ENCODE peak calls at places on chromosomes 16 and 17, in ten cellular contexts. One of them, this sample, is unnamed.
A peak's percentile ranks its signal among the peaks of the same experiment; 100 is the strongest.

GRCh38 chr16:48498761-48499600 is 111.0 kb downstream of the N4BP1 start:
- DNase-seq in COR-L47: no peak
- DNase-seq in skeletal muscle cell: peak; percentile 72
- DNase-seq in CD4-positive, alpha-beta T cell: no peak
- DNase-seq in T-cell: no peak
- DNase-seq in foreskin fibroblast: peak; percentile 71
- DNase-seq in testis: no peak
- DNase-seq in HT-29: no peak
- DNase-seq in tibial artery: peak; percentile 74
- DNase-seq in cardiac septum: no peak
- DNase-seq in this sample: no peak

GRCh38 chr17:2695961-2696760 is 15.4 kb downstream of the CLUH start:
- DNase-seq in foreskin fibroblast: no peak
- DNase-seq in testis: peak; percentile 12
- DNase-seq in cardiac septum: peak; percentile 63
- DNase-seq in HT-29: no peak
- DNase-seq in tibial artery: peak; percentile 59
- DNase-seq in T-cell: no peak
- DNase-seq in COR-L47: no peak
- DNase-seq in skeletal muscle cell: no peak
- DNase-seq in CD4-positive, alpha-beta T cell: no peak
- DNase-seq in this sample: no peak

GRCh38 chr16:4981473-4981872 is 23.3 kb downstream of the SEC14L5 start:
- DNase-seq in COR-L47: no peak
- DNase-seq in skeletal muscle cell: no peak
- DNase-seq in testis: no peak
- DNase-seq in HT-29: no peak
- DNase-seq in foreskin fibroblast: no peak
- DNase-seq in tibial artery: no peak
- DNase-seq in CD4-positive, alpha-beta T cell: no peak
- DNase-seq in cardiac septum: peak; percentile 58
- DNase-seq in T-cell: no peak
- DNase-seq in this sample: no peak

GRCh38 chr17:77383613-77384608 is 243.1 kb downstream of the SEC14L1 start:
- DNase-seq in tibial artery: peak; percentile 94
- DNase-seq in CD4-positive, alpha-beta T cell: no peak
- DNase-seq in testis: peak; percentile 89
- DNase-seq in skeletal muscle cell: no peak
- DNase-seq in HT-29: no peak
- DNase-seq in T-cell: no peak
- DNase-seq in cardiac septum: no peak
- DNase-seq in COR-L47: no peak
- DNase-seq in foreskin fibroblast: no peak
- DNase-seq in this sample: no peak

GRCh38 chr16:86975445-86975844 is 341.7 kb downstream of the C16orf95 start:
- DNase-seq in tibial artery: peak; percentile 86
- DNase-seq in foreskin fibroblast: peak; percentile 90
- DNase-seq in cardiac septum: no peak
- DNase-seq in COR-L47: no peak
- DNase-seq in testis: peak; percentile 63
- DNase-seq in T-cell: no peak
- DNase-seq in HT-29: peak; percentile 18
- DNase-seq in CD4-positive, alpha-beta T cell: no peak
- DNase-seq in skeletal muscle cell: peak; percentile 86
- DNase-seq in this sample: no peak

GRCh38 chr16:78988361-78988992 is 612.1 kb downstream of the MAF start:
- DNase-seq in T-cell: no peak
- DNase-seq in skeletal muscle cell: no peak
- DNase-seq in foreskin fibroblast: no peak
- DNase-seq in cardiac septum: no peak
- DNase-seq in COR-L47: no peak
- DNase-seq in testis: no peak
- DNase-seq in HT-29: no peak
- DNase-seq in tibial artery: no peak
- DNase-seq in CD4-positive, alpha-beta T cell: no peak
- DNase-seq in this sample: no peak

GRCh38 chr17:13833921-13834320 is 232.2 kb upstream of the HS3ST3A1 start:
- DNase-seq in testis: no peak
- DNase-seq in T-cell: no peak
- DNase-seq in cardiac septum: no peak
- DNase-seq in skeletal muscle cell: no peak
- DNase-seq in CD4-positive, alpha-beta T cell: no peak
- DNase-seq in HT-29: no peak
- DNase-seq in COR-L47: no peak
- DNase-seq in foreskin fibroblast: no peak
- DNase-seq in tibial artery: no peak
- DNase-seq in this sample: no peak

GRCh38 chr17:50198026-50198669 is 3.3 kb downstream of the COL1A1 start:
- DNase-seq in COR-L47: peak; percentile 22
- DNase-seq in CD4-positive, alpha-beta T cell: peak; percentile 52
- DNase-seq in HT-29: peak; percentile 86
- DNase-seq in foreskin fibroblast: no peak
- DNase-seq in skeletal muscle cell: no peak
- DNase-seq in testis: peak; percentile 76
- DNase-seq in cardiac septum: no peak
- DNase-seq in T-cell: peak; percentile 35
- DNase-seq in tibial artery: peak; percentile 86
- DNase-seq in this sample: peak; percentile 20

GRCh38 chr17:66398059-66398458 is 95.6 kb downstream of the PRKCA start:
- DNase-seq in HT-29: no peak
- DNase-seq in T-cell: no peak
- DNase-seq in foreskin fibroblast: no peak
- DNase-seq in tibial artery: no peak
- DNase-seq in testis: no peak
- DNase-seq in COR-L47: no peak
- DNase-seq in CD4-positive, alpha-beta T cell: no peak
- DNase-seq in skeletal muscle cell: no peak
- DNase-seq in cardiac septum: no peak
- DNase-seq in this sample: no peak

GRCh38 chr17:58370309-58370708 is 18.3 kb upstream of the SUPT4H1 start:
- DNase-seq in tibial artery: no peak
- DNase-seq in CD4-positive, alpha-beta T cell: no peak
- DNase-seq in foreskin fibroblast: no peak
- DNase-seq in skeletal muscle cell: no peak
- DNase-seq in HT-29: no peak
- DNase-seq in COR-L47: no peak
- DNase-seq in T-cell: no peak
- DNase-seq in testis: no peak
- DNase-seq in cardiac septum: no peak
- DNase-seq in this sample: no peak

GRCh38 chr17:45950888-45951287 is 48.2 kb upstream of the STH start:
- DNase-seq in skeletal muscle cell: no peak
- DNase-seq in foreskin fibroblast: no peak
- DNase-seq in CD4-positive, alpha-beta T cell: no peak
- DNase-seq in T-cell: no peak
- DNase-seq in tibial artery: no peak
- DNase-seq in cardiac septum: no peak
- DNase-seq in COR-L47: no peak
- DNase-seq in testis: no peak
- DNase-seq in HT-29: no peak
- DNase-seq in this sample: no peak

GRCh38 chr16:57598437-57598836 is 30.0 kb upstream of the ADGRG1 start:
- DNase-seq in CD4-positive, alpha-beta T cell: no peak
- DNase-seq in skeletal muscle cell: no peak
- DNase-seq in HT-29: no peak
- DNase-seq in testis: no peak
- DNase-seq in foreskin fibroblast: no peak
- DNase-seq in cardiac septum: no peak
- DNase-seq in T-cell: no peak
- DNase-seq in COR-L47: no peak
- DNase-seq in tibial artery: no peak
- DNase-seq in this sample: no peak

GRCh38 chr16:2904922-2905240 is 6.8 kb upstream of the FLYWCH1 start:
- DNase-seq in CD4-positive, alpha-beta T cell: no peak
- DNase-seq in testis: no peak
- DNase-seq in cardiac septum: no peak
- DNase-seq in foreskin fibroblast: no peak
- DNase-seq in skeletal muscle cell: no peak
- DNase-seq in COR-L47: no peak
- DNase-seq in tibial artery: no peak
- DNase-seq in T-cell: no peak
- DNase-seq in HT-29: no peak
- DNase-seq in this sample: no peak

GRCh38 chr17:19376799-19377198 is 1.5 kb upstream of the MAPK7 start:
- DNase-seq in cardiac septum: no peak
- DNase-seq in T-cell: no peak
- DNase-seq in skeletal muscle cell: no peak
- DNase-seq in CD4-positive, alpha-beta T cell: no peak
- DNase-seq in tibial artery: peak; percentile 43
- DNase-seq in foreskin fibroblast: no peak
- DNase-seq in HT-29: peak; percentile 10
- DNase-seq in testis: no peak
- DNase-seq in COR-L47: no peak
- DNase-seq in this sample: peak; percentile 10

GRCh38 chr17:55466671-55467070 is 44.6 kb downstream of the SMIM36 start:
- DNase-seq in testis: peak; percentile 87
- DNase-seq in cardiac septum: no peak
- DNase-seq in CD4-positive, alpha-beta T cell: no peak
- DNase-seq in COR-L47: no peak
- DNase-seq in T-cell: no peak
- DNase-seq in skeletal muscle cell: no peak
- DNase-seq in HT-29: no peak
- DNase-seq in tibial artery: no peak
- DNase-seq in foreskin fibroblast: no peak
- DNase-seq in this sample: no peak

GRCh38 chr17:77847211-77848085 is 111.1 kb upstream of the TNRC6C start:
- DNase-seq in CD4-positive, alpha-beta T cell: no peak
- DNase-seq in tibial artery: peak; percentile 50
- DNase-seq in testis: no peak
- DNase-seq in cardiac septum: no peak
- DNase-seq in T-cell: no peak
- DNase-seq in skeletal muscle cell: no peak
- DNase-seq in HT-29: no peak
- DNase-seq in COR-L47: no peak
- DNase-seq in foreskin fibroblast: no peak
- DNase-seq in this sample: no peak

GRCh38 chr17:71149607-71150006 is 971.2 kb upstream of the SOX9 start:
- DNase-seq in foreskin fibroblast: no peak
- DNase-seq in CD4-positive, alpha-beta T cell: no peak
- DNase-seq in HT-29: no peak
- DNase-seq in COR-L47: no peak
- DNase-seq in skeletal muscle cell: no peak
- DNase-seq in cardiac septum: no peak
- DNase-seq in T-cell: no peak
- DNase-seq in testis: no peak
- DNase-seq in tibial artery: no peak
- DNase-seq in this sample: no peak

GRCh38 chr17:81537343-81537855 is 9.2 kb downstream of the FSCN2 start:
- DNase-seq in cardiac septum: no peak
- DNase-seq in tibial artery: no peak
- DNase-seq in T-cell: no peak
- DNase-seq in testis: peak; percentile 43
- DNase-seq in foreskin fibroblast: no peak
- DNase-seq in COR-L47: peak; percentile 94
- DNase-seq in CD4-positive, alpha-beta T cell: peak; percentile 39
- DNase-seq in HT-29: peak; percentile 72
- DNase-seq in skeletal muscle cell: no peak
- DNase-seq in this sample: peak; percentile 77

GRCh38 chr16:50509521-50510341 is 38.5 kb upstream of the NKD1 start:
- DNase-seq in COR-L47: no peak
- DNase-seq in skeletal muscle cell: no peak
- DNase-seq in HT-29: peak; percentile 10
- DNase-seq in tibial artery: no peak
- DNase-seq in foreskin fibroblast: no peak
- DNase-seq in T-cell: no peak
- DNase-seq in CD4-positive, alpha-beta T cell: peak; percentile 31
- DNase-seq in testis: peak; percentile 57
- DNase-seq in cardiac septum: no peak
- DNase-seq in this sample: peak; percentile 9

GRCh38 chr17:68199837-68200688 is 47.8 kb upstream of the AMZ2 start:
- DNase-seq in skeletal muscle cell: no peak
- DNase-seq in CD4-positive, alpha-beta T cell: no peak
- DNase-seq in HT-29: no peak
- DNase-seq in tibial artery: no peak
- DNase-seq in testis: no peak
- DNase-seq in T-cell: no peak
- DNase-seq in COR-L47: no peak
- DNase-seq in foreskin fibroblast: no peak
- DNase-seq in cardiac septum: no peak
- DNase-seq in this sample: no peak

GRCh38 chr17:57518587-57519118 is 226.4 kb downstream of the CCDC182 start:
- DNase-seq in CD4-positive, alpha-beta T cell: no peak
- DNase-seq in T-cell: no peak
- DNase-seq in COR-L47: no peak
- DNase-seq in foreskin fibroblast: no peak
- DNase-seq in tibial artery: no peak
- DNase-seq in cardiac septum: peak; percentile 81
- DNase-seq in testis: no peak
- DNase-seq in skeletal muscle cell: no peak
- DNase-seq in HT-29: no peak
- DNase-seq in this sample: peak; percentile 93

GRCh38 chr17:71203953-71204352 is 916.9 kb upstream of the SOX9 start:
- DNase-seq in tibial artery: no peak
- DNase-seq in cardiac septum: no peak
- DNase-seq in skeletal muscle cell: no peak
- DNase-seq in testis: no peak
- DNase-seq in CD4-positive, alpha-beta T cell: no peak
- DNase-seq in foreskin fibroblast: peak; percentile 21
- DNase-seq in T-cell: no peak
- DNase-seq in COR-L47: no peak
- DNase-seq in HT-29: no peak
- DNase-seq in this sample: no peak

GRCh38 chr16:23491490-23492391 is 18.6 kb downstream of the GGA2 start:
- DNase-seq in T-cell: no peak
- DNase-seq in tibial artery: no peak
- DNase-seq in CD4-positive, alpha-beta T cell: no peak
- DNase-seq in foreskin fibroblast: no peak
- DNase-seq in testis: no peak
- DNase-seq in skeletal muscle cell: no peak
- DNase-seq in HT-29: no peak
- DNase-seq in COR-L47: no peak
- DNase-seq in cardiac septum: no peak
- DNase-seq in this sample: no peak

GRCh38 chr17:4492762-4493561 is 5.7 kb upstream of the SPNS2 start:
- DNase-seq in foreskin fibroblast: no peak
- DNase-seq in COR-L47: no peak
- DNase-seq in HT-29: peak; percentile 83
- DNase-seq in testis: peak; percentile 75
- DNase-seq in cardiac septum: no peak
- DNase-seq in CD4-positive, alpha-beta T cell: peak; percentile 10
- DNase-seq in tibial artery: no peak
- DNase-seq in T-cell: no peak
- DNase-seq in skeletal muscle cell: no peak
- DNase-seq in this sample: no peak

GRCh38 chr17:15273141-15273793 is 8.1 kb upstream of the PMP22 start:
- DNase-seq in testis: no peak
- DNase-seq in skeletal muscle cell: peak; percentile 81
- DNase-seq in T-cell: no peak
- DNase-seq in CD4-positive, alpha-beta T cell: no peak
- DNase-seq in tibial artery: no peak
- DNase-seq in HT-29: no peak
- DNase-seq in cardiac septum: no peak
- DNase-seq in foreskin fibroblast: peak; percentile 91
- DNase-seq in COR-L47: no peak
- DNase-seq in this sample: no peak

GRCh38 chr17:74513987-74514631 is 17.2 kb downstream of the CD300LB start:
- DNase-seq in T-cell: no peak
- DNase-seq in CD4-positive, alpha-beta T cell: peak; percentile 14
- DNase-seq in cardiac septum: no peak
- DNase-seq in skeletal muscle cell: peak; percentile 11
- DNase-seq in tibial artery: peak; percentile 38
- DNase-seq in HT-29: peak; percentile 29
- DNase-seq in COR-L47: no peak
- DNase-seq in testis: peak; percentile 62
- DNase-seq in foreskin fibroblast: no peak
- DNase-seq in this sample: peak; percentile 55

GRCh38 chr17:66190738-66191606 is 961 bp downstream of the CEP112 start:
- DNase-seq in cardiac septum: no peak
- DNase-seq in CD4-positive, alpha-beta T cell: no peak
- DNase-seq in skeletal muscle cell: peak; percentile 39
- DNase-seq in HT-29: no peak
- DNase-seq in tibial artery: no peak
- DNase-seq in COR-L47: no peak
- DNase-seq in testis: peak; percentile 39
- DNase-seq in foreskin fibroblast: no peak
- DNase-seq in T-cell: no peak
- DNase-seq in this sample: no peak

GRCh38 chr16:84198401-84198800 is 7.4 kb downstream of the ADAD2 start:
- DNase-seq in tibial artery: no peak
- DNase-seq in CD4-positive, alpha-beta T cell: no peak
- DNase-seq in foreskin fibroblast: no peak
- DNase-seq in HT-29: no peak
- DNase-seq in COR-L47: no peak
- DNase-seq in skeletal muscle cell: peak; percentile 51
- DNase-seq in cardiac septum: no peak
- DNase-seq in testis: no peak
- DNase-seq in T-cell: no peak
- DNase-seq in this sample: no peak

This sample was measured in NCI-H345.